ENCODE peak calls at places on chromosomes 3 and 15, in nine cellular contexts. Z, B, C, S, W, G, Y, E and H are unnamed samples.

GRCh38 chr3:42507252-42507651 is 4.8 kb downstream of the VIPR1 start:
- DNase-seq in Z (no peak), B (peak), C (no peak), S (peak), W (no peak), G (no peak), Y (no peak), E (no peak), H (peak)

GRCh38 chr3:190486201-190486865 is 27.6 kb upstream of the IL1RAP start:
- DNase-seq in Z (no peak), B (no peak), C (no peak), S (no peak), W (no peak), G (peak), Y (no peak), E (no peak), H (no peak)

GRCh38 chr3:150238043-150238802 is 169.9 kb upstream of the TSC22D2 start:
- DNase-seq in Z (no peak), B (no peak), C (no peak), S (no peak), W (no peak), G (no peak), Y (no peak), E (no peak), H (no peak)

GRCh38 chr3:117962750-117963149 is 1071.9 kb downstream of the IGSF11 start:
- DNase-seq in Z (no peak), B (no peak), C (no peak), S (no peak), W (peak), G (no peak), Y (peak), E (no peak), H (no peak)

GRCh38 chr3:59653405-59654119 is 603.7 kb upstream of the CFAP20DC start:
- DNase-seq in Z (no peak), B (no peak), C (no peak), S (no peak), W (no peak), G (no peak), Y (peak), E (no peak), H (no peak)

GRCh38 chr15:60865507-60865906 is 363.6 kb downstream of the RORA start:
- DNase-seq in Z (no peak), B (no peak), C (no peak), S (no peak), W (no peak), G (no peak), Y (peak), E (no peak), H (no peak)

GRCh38 chr15:60563066-60563465 is 84.1 kb upstream of the ICE2 start:
- DNase-seq in Z (no peak), B (no peak), C (no peak), S (no peak), W (no peak), G (no peak), Y (no peak), E (no peak), H (no peak)

GRCh38 chr3:128617557-128618397 is 32.8 kb downstream of the RPN1 start:
- DNase-seq in Z (peak), B (peak), C (peak), S (peak), W (peak), G (peak), Y (peak), E (peak), H (peak)

GRCh38 chr15:92813440-92813839 is 86.7 kb upstream of the CHD2 start:
- DNase-seq in Z (no peak), B (no peak), C (no peak), S (no peak), W (no peak), G (no peak), Y (no peak), E (no peak), H (no peak)

GRCh38 chr3:87270908-87271727 is 5.3 kb downstream of the POU1F1 start:
- DNase-seq in Z (no peak), B (no peak), C (no peak), S (no peak), W (no peak), G (peak), Y (no peak), E (no peak), H (no peak)

GRCh38 chr15:96428742-96429141 is 98.2 kb downstream of the NR2F2 start:
- DNase-seq in Z (no peak), B (peak), C (no peak), S (no peak), W (peak), G (peak), Y (peak), E (no peak), H (no peak)

GRCh38 chr3:73718326-73719110 is 93.8 kb upstream of the PDZRN3 start:
- DNase-seq in Z (no peak), B (no peak), C (no peak), S (no peak), W (no peak), G (no peak), Y (no peak), E (no peak), H (no peak)

GRCh38 chr3:195238626-195239118 is 32.3 kb downstream of the XXYLT1 start:
- DNase-seq in Z (no peak), B (no peak), C (no peak), S (peak), W (no peak), G (no peak), Y (no peak), E (peak), H (no peak)

GRCh38 chr3:177284383-177284881 is 87.2 kb upstream of the TBL1XR1 start:
- DNase-seq in Z (peak), B (peak), C (no peak), S (peak), W (no peak), G (peak), Y (no peak), E (no peak), H (peak)

GRCh38 chr3:36792342-36792741 is 28.0 kb upstream of the DCLK3 start:
- DNase-seq in Z (no peak), B (no peak), C (no peak), S (peak), W (no peak), G (peak), Y (no peak), E (peak), H (peak)

GRCh38 chr3:120420360-120420759 is 30.4 kb downstream of the FSTL1 start:
- DNase-seq in Z (no peak), B (no peak), C (no peak), S (no peak), W (no peak), G (no peak), Y (no peak), E (no peak), H (no peak)

GRCh38 chr3:4900298-4900697 is 78.9 kb upstream of the BHLHE40 start:
- DNase-seq in Z (no peak), B (no peak), C (no peak), S (no peak), W (no peak), G (no peak), Y (no peak), E (no peak), H (no peak)

GRCh38 chr3:188052229-188052965 is 101.6 kb upstream of the LPP start:
- DNase-seq in Z (no peak), B (peak), C (peak), S (peak), W (no peak), G (no peak), Y (no peak), E (peak), H (peak)

GRCh38 chr15:45114076-45114750 is at the start of the genes DUOX2 and DUOXA2:
- DNase-seq in Z (no peak), B (no peak), C (no peak), S (peak), W (no peak), G (no peak), Y (no peak), E (no peak), H (peak)

GRCh38 chr3:188558343-188559068 is 404.5 kb downstream of the LPP start:
- DNase-seq in Z (no peak), B (no peak), C (no peak), S (no peak), W (no peak), G (peak), Y (peak), E (no peak), H (no peak)

GRCh38 chr3:182490601-182491485 is 302.5 kb upstream of the ATP11B start:
- DNase-seq in Z (peak), B (no peak), C (no peak), S (no peak), W (no peak), G (peak), Y (no peak), E (no peak), H (no peak)

GRCh38 chr3:17432237-17432636 is 310.2 kb downstream of the TBC1D5 start:
- DNase-seq in Z (no peak), B (no peak), C (no peak), S (no peak), W (no peak), G (peak), Y (no peak), E (no peak), H (no peak)

GRCh38 chr3:111236833-111237713 is 165.5 kb downstream of the NECTIN3 start:
- DNase-seq in Z (no peak), B (no peak), C (no peak), S (no peak), W (no peak), G (peak), Y (peak), E (no peak), H (no peak)

GRCh38 chr15:69511015-69511414 is 58.4 kb downstream of the RPLP1 start:
- DNase-seq in Z (no peak), B (no peak), C (no peak), S (no peak), W (no peak), G (no peak), Y (no peak), E (no peak), H (no peak)

GRCh38 chr15:73771380-73772095 is 18.4 kb upstream of the INSYN1 start:
- DNase-seq in Z (no peak), B (no peak), C (no peak), S (peak), W (no peak), G (no peak), Y (no peak), E (no peak), H (peak)

GRCh38 chr3:132569153-132569552 is 27.9 kb upstream of the ACKR4 start:
- DNase-seq in Z (no peak), B (no peak), C (no peak), S (no peak), W (no peak), G (no peak), Y (peak), E (no peak), H (no peak)

GRCh38 chr3:188439080-188439479 is 285.1 kb downstream of the LPP start:
- DNase-seq in Z (no peak), B (no peak), C (peak), S (no peak), W (no peak), G (no peak), Y (no peak), E (no peak), H (no peak)

GRCh38 chr3:158709666-158710083 is 22.6 kb downstream of the RARRES1 start:
- DNase-seq in Z (no peak), B (no peak), C (no peak), S (no peak), W (peak), G (peak), Y (peak), E (no peak), H (no peak)

GRCh38 chr3:42500909-42501308 is 1.5 kb upstream of the VIPR1 start:
- DNase-seq in Z (no peak), B (no peak), C (no peak), S (no peak), W (no peak), G (no peak), Y (no peak), E (no peak), H (no peak)

GRCh38 chr3:143000525-143000924 is 845 bp upstream of the U2SURP start:
- DNase-seq in Z (no peak), B (no peak), C (no peak), S (peak), W (no peak), G (peak), Y (no peak), E (no peak), H (no peak)

GRCh38 chr3:8156138-8156537 is 345.5 kb upstream of the LMCD1 start:
- DNase-seq in Z (no peak), B (no peak), C (no peak), S (no peak), W (no peak), G (no peak), Y (no peak), E (no peak), H (no peak)

GRCh38 chr3:136783708-136784191 is 31.6 kb upstream of the STAG1 start:
- DNase-seq in Z (no peak), B (peak), C (no peak), S (no peak), W (no peak), G (peak), Y (no peak), E (no peak), H (no peak)

GRCh38 chr3:172397716-172398405 is 50.4 kb downstream of the GHSR start:
- DNase-seq in Z (no peak), B (no peak), C (no peak), S (no peak), W (peak), G (peak), Y (no peak), E (no peak), H (no peak)

GRCh38 chr3:72336821-72337479 is 511.3 kb downstream of the SHQ1 start:
- DNase-seq in Z (no peak), B (peak), C (no peak), S (peak), W (no peak), G (peak), Y (no peak), E (no peak), H (peak)

GRCh38 chr15:89725064-89725463 is 26.0 kb downstream of the MESP1 start:
- DNase-seq in Z (no peak), B (no peak), C (no peak), S (no peak), W (no peak), G (no peak), Y (no peak), E (no peak), H (no peak)

GRCh38 chr3:11592460-11593298 is 51.0 kb downstream of the VGLL4 start:
- DNase-seq in Z (no peak), B (no peak), C (no peak), S (peak), W (no peak), G (peak), Y (no peak), E (no peak), H (no peak)

GRCh38 chr3:174202146-174202545 is 657.0 kb upstream of the NAALADL2 start:
- DNase-seq in Z (peak), B (no peak), C (no peak), S (no peak), W (no peak), G (no peak), Y (no peak), E (no peak), H (no peak)